ENCODE peak calls at places on chromosomes 12 and 14, in nine cellular contexts. V, Z, P, M, A, H, B, D and O are unnamed samples. For H3K4me1, the result is how much of the 10 kb centered on the place peaks cover.

GRCh38 chr14:68322970-68323620 is 469.8 kb downstream of the ZFP36L1 start:
- DNase-seq in A (no peak), V (no peak), M (no peak), P (no peak), Z (no peak), B (no peak), H (no peak), D (no peak), O (no peak)

GRCh38 chr12:88163371-88163770 is 21.3 kb downstream of the TMTC3 start:
- DNase-seq in Z (no peak), M (no peak), H (no peak), B (no peak), A (no peak), D (no peak), V (no peak), P (no peak), O (no peak)

GRCh38 chr12:69555461-69555860 is 29.8 kb upstream of the CCT2 start:
- DNase-seq in B (no peak), A (peak), V (peak), H (peak), Z (no peak), M (no peak), P (no peak), D (no peak), O (no peak)

GRCh38 chr12:42266579-42267230 is 28.7 kb upstream of the YAF2 start:
- DNase-seq in Z (no peak), V (no peak), A (no peak), H (no peak), P (no peak), B (no peak), D (no peak), M (no peak), O (no peak)

GRCh38 chr12:127613056-127613455 is 653.9 kb upstream of the TMEM132C start:
- DNase-seq in A (peak), V (no peak), D (no peak), P (no peak), B (no peak), M (no peak), Z (no peak), H (no peak), O (no peak)

GRCh38 chr12:3930216-3930615 is 57.0 kb upstream of the PARP11 start:
- DNase-seq in M (no peak), D (peak), P (no peak), A (no peak), V (no peak), H (no peak), B (no peak), Z (no peak), O (peak)

GRCh38 chr14:99177876-99178630 is 93.9 kb downstream of the BCL11B start:
- DNase-seq in B (no peak), V (no peak), D (no peak), Z (no peak), M (no peak), H (no peak), P (no peak), A (no peak), O (no peak)

GRCh38 chr12:6294533-6295186 is 15.8 kb upstream of the PLEKHG6 start:
- DNase-seq in A (no peak), P (no peak), V (no peak), D (no peak), Z (no peak), H (no peak), M (no peak), B (no peak), O (no peak)

GRCh38 chr12:57543666-57544065 is 3.3 kb downstream of the DCTN2 start:
- DNase-seq in V (no peak), H (peak), A (peak), P (no peak), Z (no peak), D (no peak), B (no peak), M (no peak), O (no peak)

GRCh38 chr12:94941440-94941862 is 62.0 kb downstream of the NDUFA12 start:
- DNase-seq in Z (no peak), B (no peak), H (peak), P (no peak), V (peak), A (peak), D (no peak), M (no peak), O (peak)

GRCh38 chr12:89731064-89731463 is 22.4 kb upstream of the ATP2B1 start:
- DNase-seq in A (peak), B (no peak), Z (no peak), D (no peak), H (no peak), M (no peak), V (no peak), P (no peak), O (no peak)

GRCh38 chr14:53571589-53571988 is 385.0 kb downstream of the BMP4 start:
- DNase-seq in A (peak), M (no peak), D (no peak), B (no peak), Z (no peak), P (no peak), H (no peak), V (no peak), O (no peak)

GRCh38 chr14:88618476-88618875 is 55.6 kb downstream of the ZC3H14 start:
- DNase-seq in Z (peak), P (no peak), B (no peak), A (no peak), M (no peak), D (no peak), H (no peak), V (no peak), O (no peak)

GRCh38 chr14:59360923-59361794 is 104.0 kb downstream of the GPR135 start:
- DNase-seq in D (no peak), A (peak), P (no peak), V (peak), H (peak), M (peak), Z (peak), B (peak), O (no peak)

GRCh38 chr12:96862326-96862725 is 44.7 kb upstream of the NEDD1 start:
- DNase-seq in H (no peak), P (no peak), Z (peak), M (no peak), A (no peak), B (no peak), D (no peak), V (no peak), O (no peak)

GRCh38 chr12:56469007-56469930 is 891 bp downstream of the SPRYD4 start:
- DNase-seq in A (no peak), M (peak), H (peak), D (no peak), Z (no peak), V (no peak), B (no peak), P (peak), O (peak)

GRCh38 chr12:104605685-104606084 is 148.9 kb downstream of the CHST11 start:
- DNase-seq in V (peak), A (no peak), D (no peak), H (no peak), Z (peak), P (peak), M (no peak), B (no peak), O (no peak)
- H3K4me1 ChIP-seq in V (half or more), A (under half), D (under half), H (under half), Z (under half), P (under half), M (half or more), B (under half), O (under half)

GRCh38 chr12:9133243-9133938 is 17.7 kb upstream of the A2M start:
- DNase-seq in M (no peak), Z (no peak), H (no peak), D (no peak), P (no peak), A (no peak), B (no peak), V (no peak), O (no peak)

GRCh38 chr12:9127936-9128663 is 12.4 kb upstream of the A2M start:
- DNase-seq in Z (no peak), D (no peak), P (no peak), A (no peak), H (no peak), B (peak), V (no peak), M (peak), O (no peak)

GRCh38 chr12:9127484-9127883 is 11.8 kb upstream of the A2M start:
- DNase-seq in V (no peak), M (no peak), B (peak), Z (no peak), P (no peak), A (no peak), D (no peak), H (no peak), O (no peak)

GRCh38 chr12:9132008-9132535 is 16.4 kb upstream of the A2M start:
- DNase-seq in H (no peak), M (no peak), V (peak), P (no peak), B (no peak), A (no peak), Z (no peak), D (no peak), O (no peak)

GRCh38 chr12:9130244-9130643 is 14.5 kb upstream of the A2M start:
- DNase-seq in P (no peak), M (no peak), B (no peak), D (no peak), H (no peak), Z (no peak), V (no peak), A (no peak), O (no peak)
- H3K4me3 ChIP-seq in P (no peak), M (no peak), B (no peak), D (no peak), H (no peak), Z (no peak), V (no peak), A (no peak), O (no peak)

GRCh38 chr14:74712499-74713394 is at the start of the genes AREL1 and FCF1:
- DNase-seq in V (peak), D (peak), P (peak), B (peak), H (peak), Z (peak), M (peak), A (peak), O (peak)
- H3K4me1 ChIP-seq in V (under half), D (under half), P (under half), B (under half), H (under half), Z (under half), M (half or more), A (under half), O (under half)

GRCh38 chr12:131869871-131870418 is 24.5 kb upstream of the ULK1 start:
- DNase-seq in P (no peak), Z (peak), D (no peak), V (peak), B (peak), A (peak), H (no peak), M (no peak), O (no peak)

GRCh38 chr12:131871677-131872076 is 22.7 kb upstream of the ULK1 start:
- DNase-seq in M (no peak), B (peak), D (no peak), Z (no peak), A (no peak), P (no peak), H (no peak), V (no peak), O (no peak)

GRCh38 chr12:131873293-131873692 is 21.1 kb upstream of the ULK1 start:
- DNase-seq in M (no peak), D (no peak), A (no peak), V (no peak), Z (no peak), B (peak), H (no peak), P (no peak), O (no peak)

GRCh38 chr12:131867891-131868675 is 26.3 kb upstream of the ULK1 start:
- DNase-seq in H (no peak), A (no peak), B (peak), D (no peak), V (no peak), P (no peak), Z (no peak), M (no peak), O (no peak)

DNA sequence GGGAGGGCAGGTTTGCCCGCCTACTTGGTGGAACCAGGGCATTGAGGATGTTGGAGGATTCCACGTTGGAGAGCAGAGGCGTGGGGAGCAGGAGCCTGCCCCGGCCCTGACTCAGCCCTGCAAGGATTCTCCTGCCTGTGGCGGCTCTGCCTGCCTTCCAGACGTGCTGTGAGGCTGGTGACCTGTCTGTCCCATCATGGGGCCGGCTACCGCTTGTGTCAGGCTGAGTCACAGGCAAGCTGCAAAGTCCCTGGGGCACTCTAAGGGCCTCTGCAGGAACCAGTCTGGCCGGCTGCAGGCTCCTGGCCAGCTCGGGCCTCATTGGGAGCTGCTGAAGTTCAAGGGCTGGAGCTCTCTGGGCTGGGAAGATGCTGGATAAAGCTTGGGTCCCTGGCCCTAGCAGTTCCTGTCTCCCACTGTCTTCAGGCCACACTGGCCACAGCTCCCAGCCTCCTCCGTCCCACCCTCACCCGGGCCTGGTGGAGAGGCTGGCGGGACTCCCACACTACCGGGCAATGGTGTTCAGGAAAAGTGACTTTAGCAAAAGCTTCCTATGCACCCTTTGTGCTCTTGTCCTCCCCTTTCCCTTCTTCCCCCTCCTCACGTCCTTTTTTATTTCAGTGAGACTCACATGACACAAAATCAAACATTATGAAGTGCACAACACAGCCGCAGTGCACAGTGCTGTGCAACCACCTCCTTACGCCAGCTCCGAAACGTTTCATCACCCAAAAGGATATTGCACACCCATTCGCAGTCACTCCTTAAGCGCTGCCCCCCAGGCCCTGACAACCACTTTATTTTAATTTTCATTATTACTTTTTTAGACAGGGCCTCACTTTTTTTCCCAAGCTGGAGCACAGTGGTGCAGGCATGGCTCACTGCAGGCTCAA is 22.0 kb upstream of the ULK1 start:
- DNase-seq in M (peak), B (peak), Z (peak), H (no peak), P (no peak), V (peak), A (peak), D (no peak), O (no peak)
- H3K4me3 ChIP-seq in M (no peak), B (no peak), Z (no peak), H (no peak), P (no peak), V (no peak), A (no peak), D (no peak), O (no peak)

GRCh38 chr12:108783446-108783845 is 52.1 kb upstream of the CORO1C start:
- DNase-seq in M (peak), D (no peak), A (no peak), Z (no peak), B (no peak), P (no peak), V (no peak), H (no peak), O (no peak)
- H3K4me1 ChIP-seq in M (under half), D (under half), A (under half), Z (under half), B (under half), P (under half), V (under half), H (under half), O (under half)

GRCh38 chr12:12721251-12721689 is 4.1 kb downstream of the CDKN1B start:
- DNase-seq in D (no peak), P (no peak), M (no peak), V (peak), H (no peak), A (no peak), Z (no peak), B (no peak), O (no peak)
- H3K4me3 ChIP-seq in D (no peak), P (no peak), M (no peak), V (peak), H (peak), A (no peak), Z (no peak), B (no peak), O (peak)

DNA sequence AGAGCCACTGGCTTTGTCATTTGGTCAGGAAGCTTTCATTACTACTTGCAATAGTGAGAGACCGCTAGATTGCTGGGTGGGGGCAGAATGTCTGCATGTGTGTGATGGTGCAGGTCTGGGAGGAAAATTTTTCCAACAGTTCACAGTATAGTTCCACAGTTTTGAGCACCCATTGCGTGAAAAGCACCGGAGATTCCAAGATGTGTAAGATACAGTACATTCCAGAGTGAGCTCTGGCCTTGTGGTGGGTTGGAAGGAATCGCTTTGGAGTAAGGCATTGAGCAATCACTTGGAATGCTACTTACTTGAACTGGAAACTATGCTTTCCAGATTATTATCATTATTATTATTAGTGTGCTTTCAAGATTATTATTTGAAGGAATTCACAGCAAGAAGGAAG is 47.6 kb upstream of the FRMD6 start:
- DNase-seq in A (peak), H (no peak), D (no peak), B (no peak), P (no peak), M (no peak), V (no peak), Z (no peak), O (no peak)
- H3K4me1 ChIP-seq in A (under half), H (under half), D (under half), B (under half), P (under half), M (under half), V (under half), Z (under half), O (under half)

GRCh38 chr12:130870442-130871285 is 1.2 kb upstream of the RAN start:
- DNase-seq in A (peak), B (peak), D (peak), P (peak), Z (peak), H (peak), V (peak), M (peak), O (peak)

GRCh38 chr12:130872179-130873096 is 572 bp downstream of the RAN start:
- DNase-seq in D (no peak), B (peak), M (peak), A (no peak), V (peak), Z (no peak), H (peak), P (peak), O (no peak)

GRCh38 chr12:130871286-130872178 is at the start of gene RAN:
- DNase-seq in D (peak), V (peak), A (peak), M (peak), B (peak), Z (peak), P (peak), H (peak), O (peak)

GRCh38 chr12:130873106-130873795 is 1.4 kb downstream of the RAN start:
- DNase-seq in H (no peak), A (no peak), Z (no peak), B (no peak), P (no peak), D (no peak), V (no peak), M (no peak), O (no peak)

DNA sequence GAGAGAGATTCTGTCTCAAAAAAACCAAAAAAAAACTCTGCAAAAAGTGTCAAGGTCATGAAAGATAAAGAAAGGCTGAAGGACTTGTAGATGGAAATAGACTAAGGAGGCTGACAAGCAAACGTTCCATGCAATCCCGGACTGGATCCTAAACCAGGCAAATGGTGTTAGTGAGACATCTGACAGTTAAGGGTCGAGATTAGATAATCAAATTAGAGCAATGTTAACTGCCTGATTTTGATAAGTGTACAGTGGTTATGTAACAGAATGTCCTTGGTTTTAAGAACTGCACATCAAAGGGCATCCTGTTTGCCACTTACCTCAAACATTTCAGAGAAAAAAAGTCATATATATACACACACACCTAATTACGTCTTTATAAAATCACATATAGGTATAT is 3.5 kb upstream of the RAN start:
- DNase-seq in H (no peak), A (no peak), M (no peak), P (no peak), Z (no peak), B (no peak), V (no peak), D (no peak), O (no peak)
- H3K4me3 ChIP-seq in H (no peak), A (no peak), M (no peak), P (no peak), Z (no peak), B (no peak), V (no peak), D (no peak), O (no peak)